ENCODE peak calls at places on chromosomes 13 and 19, in five cellular contexts. Z is psoas muscle, S is PC-3, J is IMR-90, E is neuronal stem cell. G is an unnamed sample.

GRCh38 chr13:40483601-40484000 is 182.8 kb downstream of the FOXO1 start:
- DNase-seq in J (no peak), S (no peak), Z (no peak), E (no peak), G (no peak)

GRCh38 chr13:44230736-44231135 is 142.9 kb upstream of the SERP2 start:
- DNase-seq in E (no peak), J (no peak), Z (no peak), S (peak; percentile 71), G (no peak)

GRCh38 chr13:101514695-101515275 is 62.3 kb downstream of the ITGBL1 start:
- DNase-seq in E (peak; percentile 21), S (peak; percentile 75), Z (no peak), J (peak; percentile 68), G (peak; percentile 50)

GRCh38 chr13:49296659-49297058 is 48.9 kb downstream of the CDADC1 start:
- DNase-seq in J (no peak), E (no peak), S (no peak), Z (no peak), G (no peak)

GRCh38 chr13:24746618-24747247 is 17.2 kb upstream of the RNF17 start:
- DNase-seq in Z (no peak), S (no peak), J (no peak), E (peak; percentile 46), G (no peak)

GRCh38 chr13:59494560-59494970 is 669.2 kb downstream of the DIAPH3 start:
- DNase-seq in E (no peak), S (no peak), Z (no peak), J (peak; percentile 81), G (no peak)

GRCh38 chr19:1324792-1325567 is 39.3 kb downstream of the EFNA2 start:
- DNase-seq in J (peak; percentile 61), E (no peak), S (peak; percentile 63), Z (peak; percentile 78), G (peak; percentile 69)

GRCh38 chr19:55676889-55677505 is 2.0 kb downstream of the EPN1 start:
- DNase-seq in S (no peak), E (no peak), J (no peak), Z (no peak), G (no peak)

GRCh38 chr13:47457631-47458030 is 543.4 kb downstream of the SUCLA2 start:
- DNase-seq in E (no peak), J (peak; percentile 49), S (no peak), Z (no peak), G (no peak)

GRCh38 chr13:63161219-63161618 is 1745.6 kb upstream of the PCDH20 start:
- DNase-seq in J (peak; percentile 57), Z (no peak), E (no peak), S (no peak), G (no peak)

GRCh38 chr13:79445968-79446645 is 34.8 kb upstream of the NDFIP2 start:
- DNase-seq in S (no peak), Z (no peak), E (no peak), J (no peak), G (no peak)

GRCh38 chr13:40116008-40116407 is 460.5 kb downstream of the COG6 start:
- DNase-seq in Z (no peak), S (peak; percentile 72), E (no peak), J (peak; percentile 40), G (peak; percentile 50)

GRCh38 chr13:110829486-110829885 is 85.4 kb downstream of the ANKRD10 start:
- DNase-seq in Z (no peak), E (no peak), J (no peak), S (no peak), G (no peak)

GRCh38 chr19:32070101-32070500 is 275.3 kb upstream of the ZNF507 start:
- DNase-seq in E (no peak), Z (no peak), J (no peak), S (no peak), G (no peak)

GRCh38 chr13:51000576-51001260 is 91.1 kb downstream of the RNASEH2B start:
- DNase-seq in S (peak; percentile 2), E (no peak), J (peak; percentile 42), Z (peak; percentile 82), G (peak; percentile 43)

GRCh38 chr13:103510007-103510406 is 443.8 kb upstream of the SLC10A2 start:
- DNase-seq in S (no peak), Z (peak; percentile 19), E (no peak), J (no peak), G (no peak)

GRCh38 chr19:7823902-7824301 is 6.1 kb upstream of the EVI5L start:
- DNase-seq in Z (no peak), E (no peak), S (no peak), J (no peak), G (no peak)

GRCh38 chr13:85347251-85347650 is 452.0 kb downstream of the SLITRK6 start:
- DNase-seq in E (no peak), Z (no peak), S (peak; percentile 23), J (peak; percentile 8), G (no peak)

GRCh38 chr13:110433014-110433413 is 125.9 kb downstream of the COL4A2 start:
- DNase-seq in J (no peak), E (no peak), S (no peak), Z (peak; percentile 74), G (no peak)

GRCh38 chr13:30477346-30478235 is 11.9 kb upstream of the HMGB1 start:
- DNase-seq in Z (no peak), E (no peak), S (no peak), J (no peak), G (peak; percentile 20)

GRCh38 chr19:21256722-21257121 is 72.5 kb downstream of the ZNF708 start:
- DNase-seq in E (no peak), S (no peak), Z (no peak), J (peak; percentile 4), G (no peak)

GRCh38 chr19:8607386-8607785 is 3.1 kb downstream of the ADAMTS10 start:
- DNase-seq in J (peak; percentile 23), S (no peak), E (no peak), Z (no peak), G (no peak)

DNA sequence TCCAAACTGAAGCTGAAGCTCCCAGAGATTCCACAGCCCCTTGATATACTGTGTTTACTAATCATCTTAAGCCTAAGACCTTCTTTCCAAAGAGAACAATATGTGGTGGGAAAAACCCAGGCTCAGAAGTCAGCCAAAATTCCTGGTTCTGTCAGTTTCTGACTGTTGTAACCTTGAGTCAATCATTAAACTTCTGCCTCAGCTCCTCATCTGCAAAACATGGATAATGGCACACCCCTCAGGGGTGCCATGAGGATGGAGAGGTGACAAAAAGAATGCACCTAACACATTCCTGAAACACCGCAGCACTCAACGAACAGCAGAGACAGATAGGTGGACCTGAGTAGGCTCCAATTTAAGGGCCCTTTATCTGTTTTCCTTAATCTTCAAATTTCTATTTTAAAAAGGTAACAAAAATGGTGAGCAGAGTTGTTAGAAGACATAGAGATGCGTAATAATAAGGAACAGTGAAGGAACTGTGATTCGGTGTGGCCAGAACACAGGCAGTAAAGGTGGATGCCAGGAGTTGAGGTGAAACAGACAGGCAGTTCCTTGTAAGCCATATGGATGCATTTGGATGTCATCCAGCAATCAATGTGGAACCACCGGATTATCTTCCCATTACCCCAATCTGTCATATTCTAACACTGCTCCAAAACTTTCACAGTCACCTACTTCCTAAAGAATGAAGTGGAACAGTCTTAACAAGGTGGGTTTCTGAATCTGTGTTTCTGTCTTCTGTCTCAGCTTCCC is 56.6 kb upstream of the DOCK9 start:
- DNase-seq in E (no peak), Z (no peak), S (no peak), J (no peak), G (no peak)
- H3K27me3 ChIP-seq in E (no peaks in the 10 kb centered on the region), Z (no peaks in the 10 kb centered on the region), S (no peaks in the 10 kb centered on the region), J (no peaks in the 10 kb centered on the region), G (no peaks in the 10 kb centered on the region)

GRCh38 chr13:66519259-66519658 is 710.9 kb downstream of the PCDH9 start:
- DNase-seq in Z (no peak), J (no peak), S (no peak), E (no peak), G (no peak)

GRCh38 chr13:66518068-66518467 is 712.1 kb downstream of the PCDH9 start:
- DNase-seq in E (no peak), Z (no peak), S (no peak), J (no peak), G (no peak)

GRCh38 chr13:66509176-66509575 is 721.0 kb downstream of the PCDH9 start:
- DNase-seq in Z (no peak), S (no peak), J (peak; percentile 12), E (no peak), G (no peak)

GRCh38 chr13:66508153-66508909 is 721.8 kb downstream of the PCDH9 start:
- DNase-seq in J (peak; percentile 38), S (no peak), E (no peak), Z (no peak), G (no peak)

DNA sequence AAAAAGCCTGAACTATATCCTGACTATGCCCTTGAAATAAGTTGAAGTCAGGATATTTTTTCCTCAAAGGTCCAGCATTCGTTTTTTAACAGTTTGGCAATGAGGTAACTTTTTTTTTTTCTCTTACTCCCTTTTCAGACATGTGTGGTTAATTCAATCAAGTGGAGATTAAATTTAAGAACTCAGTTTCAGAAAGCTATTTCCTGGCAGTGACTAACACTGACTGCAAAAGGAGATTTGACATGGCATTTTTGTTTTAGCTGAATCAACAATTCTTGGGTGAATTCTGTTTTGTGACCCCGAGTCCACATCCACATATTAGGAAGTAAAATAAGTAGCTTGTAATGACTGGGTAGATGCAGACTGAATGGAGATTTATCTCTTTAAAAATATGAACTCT is 716.4 kb downstream of the PCDH9 start:
- DNase-seq in S (no peak), Z (no peak), E (no peak), J (peak; percentile 16), G (no peak)
- H3K27me3 ChIP-seq in S (no peaks in the 10 kb centered on the region), Z (no peaks in the 10 kb centered on the region), E (no peaks in the 10 kb centered on the region), J (no peaks in the 10 kb centered on the region), G (no peaks in the 10 kb centered on the region)

GRCh38 chr19:13033819-13034611 is 38.7 kb downstream of the NFIX start:
- DNase-seq in Z (peak; percentile 94), J (peak; percentile 45), E (no peak), S (peak; percentile 79), G (peak; percentile 23)
- H3K27me3 ChIP-seq in Z (no peaks in the 10 kb centered on the region), J (no peaks in the 10 kb centered on the region), E (no peaks in the 10 kb centered on the region), S (no peaks in the 10 kb centered on the region), G (no peaks in the 10 kb centered on the region)

GRCh38 chr19:18610556-18611326 is 1.9 kb upstream of the TMEM59L start:
- DNase-seq in J (no peak), S (no peak), E (no peak), Z (no peak), G (no peak)

GRCh38 chr19:18613589-18614234 is 1.0 kb downstream of the TMEM59L start:
- DNase-seq in E (no peak), S (no peak), J (no peak), Z (no peak), G (no peak)

GRCh38 chr19:18612051-18612771 is 459 bp upstream of the TMEM59L start:
- DNase-seq in S (no peak), Z (no peak), J (no peak), E (no peak), G (no peak)

GRCh38 chr19:18611327-18612050 is 1.2 kb upstream of the TMEM59L start:
- DNase-seq in Z (no peak), J (no peak), E (no peak), S (no peak), G (peak; percentile 56)

DNA sequence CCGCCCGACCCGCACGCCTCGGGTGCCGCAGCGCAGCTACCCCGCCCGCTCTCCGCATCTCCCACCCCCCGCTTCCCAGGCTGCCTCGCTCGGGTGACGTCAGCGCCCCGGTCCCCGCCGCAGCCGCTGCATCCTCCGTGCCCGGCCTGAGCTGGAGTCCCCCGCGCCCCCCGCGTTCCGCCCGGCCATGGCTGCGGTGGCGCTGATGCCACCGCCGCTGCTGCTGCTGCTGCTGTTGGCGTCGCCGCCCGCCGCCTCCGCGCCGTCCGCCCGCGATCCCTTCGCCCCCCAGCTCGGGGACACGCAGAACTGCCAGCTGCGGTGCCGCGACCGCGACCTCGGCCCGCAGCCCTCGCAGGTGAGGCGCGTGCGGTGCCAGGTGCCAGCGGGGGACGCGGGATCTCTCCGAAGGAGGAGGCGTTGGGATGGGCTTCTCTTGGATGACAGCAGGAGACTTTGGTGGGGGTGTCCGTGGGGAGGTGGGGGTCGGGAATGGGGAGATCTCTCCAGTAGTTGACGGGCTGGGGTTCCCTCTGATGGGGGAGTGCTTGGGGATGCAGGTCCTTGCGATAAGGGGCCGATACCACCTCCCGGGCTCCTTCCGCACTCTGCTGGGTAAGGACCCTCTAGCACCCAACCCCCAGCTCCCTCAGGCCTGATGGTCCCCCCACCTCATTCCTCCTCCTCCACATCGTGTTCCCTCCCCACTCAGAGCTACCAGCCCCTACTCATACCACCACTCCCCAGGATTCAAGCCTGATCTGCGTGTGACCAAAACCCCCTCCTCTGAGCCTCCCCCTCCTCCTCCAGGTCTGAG is at the start of gene TMEM59L:
- DNase-seq in Z (no peak), E (no peak), J (no peak), S (no peak), G (peak; percentile 30)
- H3K27me3 ChIP-seq in Z (no peaks in the 10 kb centered on the region), E (peaks cover 49% of the 10 kb centered on the region), J (peaks cover 57% of the 10 kb centered on the region), S (peaks cover 66% of the 10 kb centered on the region), G (peaks cover 42% of the 10 kb centered on the region)

G was measured in HAP-1.